ENCODE peak calls at places on chromosomes 3 and 15, in four cellular contexts. L is neural progenitor cell, S is Karpas-422, H is PC-9. F is an unnamed sample. For H3K36me3, the result is how much of the 10 kb centered on the place peaks cover.

GRCh38 chr3:192875971-192876565 is 41.6 kb downstream of the MB21D2 start:
- DNase-seq in L (no peak), H (no peak), S (no peak), F (no peak)

GRCh38 chr3:169914321-169914720 is 2.9 kb downstream of the SAMD7 start:
- DNase-seq in L (no peak), S (no peak), H (peak), F (no peak)

GRCh38 chr15:81339321-81339720 is 15.4 kb upstream of the STARD5 start:
- DNase-seq in H (no peak), S (no peak), L (no peak), F (no peak)

GRCh38 chr3:38644662-38645053 is 4.8 kb downstream of the SCN5A start:
- DNase-seq in L (no peak), H (no peak), S (no peak), F (no peak)

GRCh38 chr15:63405683-63406456 is 24.2 kb upstream of the CA12 start:
- DNase-seq in S (no peak), L (no peak), H (no peak), F (no peak)

GRCh38 chr3:71397046-71397445 is 186.5 kb downstream of the FOXP1 start:
- DNase-seq in L (peak), S (peak), H (no peak), F (peak)

GRCh38 chr3:49132437-49133225 is at the start of gene LAMB2:
- DNase-seq in H (peak), S (no peak), L (peak), F (no peak)

GRCh38 chr3:147846854-147847453 is 437.8 kb downstream of the ZIC1 start:
- DNase-seq in L (peak), H (no peak), S (no peak), F (no peak)

GRCh38 chr15:58574612-58575011 is 142.8 kb downstream of the LIPC start:
- DNase-seq in L (no peak), H (peak), S (no peak), F (no peak)

GRCh38 chr3:42708611-42709151 is 6.1 kb upstream of the HHATL start:
- DNase-seq in H (no peak), S (no peak), L (no peak), F (no peak)

GRCh38 chr3:5162102-5162501 is 25.4 kb upstream of the EDEM1 start:
- DNase-seq in L (peak), S (no peak), H (peak), F (no peak)

GRCh38 chr15:52008698-52009434 is 10.2 kb upstream of the MAPK6 start:
- DNase-seq in H (no peak), L (no peak), S (no peak), F (no peak)

GRCh38 chr3:98763814-98764691 is 913 bp downstream of the ST3GAL6 start:
- DNase-seq in S (peak), H (no peak), L (no peak), F (peak)

GRCh38 chr3:7709383-7710082 is 792.1 kb upstream of the LMCD1 start:
- DNase-seq in L (no peak), S (no peak), H (no peak), F (no peak)

GRCh38 chr15:31254431-31255175 is 72.0 kb upstream of the KLF13 start:
- DNase-seq in S (no peak), H (no peak), L (no peak), F (no peak)

GRCh38 chr3:5212625-5213573 is 25.4 kb downstream of the EDEM1 start:
- DNase-seq in H (no peak), S (no peak), L (no peak), F (peak)

GRCh38 chr3:67094769-67095168 is 96.7 kb downstream of the KBTBD8 start:
- DNase-seq in H (no peak), S (no peak), L (no peak), F (no peak)

GRCh38 chr3:14256046-14256445 is 77.4 kb downstream of the LSM3 start:
- DNase-seq in L (no peak), S (no peak), H (no peak), F (no peak)

GRCh38 chr3:169173231-169173630 is 490.3 kb downstream of the MECOM start:
- DNase-seq in H (peak), L (peak), S (no peak), F (no peak)

GRCh38 chr3:100706365-100706764 is 2.9 kb upstream of the TFG start:
- DNase-seq in S (no peak), H (no peak), L (no peak), F (no peak)

GRCh38 chr3:188400494-188401243 is 246.7 kb downstream of the LPP start:
- DNase-seq in H (no peak), S (no peak), L (no peak), F (peak)
- H3K4me3 ChIP-seq in H (no peak), S (no peak), L (no peak), F (no peak)

GRCh38 chr3:186976802-186977201 is 46.5 kb downstream of the ST6GAL1 start:
- DNase-seq in L (no peak), H (no peak), S (no peak), F (no peak)
- H3K36me3 ChIP-seq in L (under half), H (under half), S (half or more), F (under half)

GRCh38 chr3:181695661-181696491 is 15.8 kb upstream of the SOX2 start:
- DNase-seq in S (no peak), H (no peak), L (peak), F (no peak)
- H2AFZ ChIP-seq in S (no peak), H (peak), L (peak), F (peak)

GRCh38 chr3:111956995-111957736 is 21.7 kb upstream of the ABHD10 start:
- DNase-seq in H (no peak), S (no peak), L (peak), F (no peak)
- H3K4me3 ChIP-seq in H (no peak), S (no peak), L (peak), F (no peak)

DNA sequence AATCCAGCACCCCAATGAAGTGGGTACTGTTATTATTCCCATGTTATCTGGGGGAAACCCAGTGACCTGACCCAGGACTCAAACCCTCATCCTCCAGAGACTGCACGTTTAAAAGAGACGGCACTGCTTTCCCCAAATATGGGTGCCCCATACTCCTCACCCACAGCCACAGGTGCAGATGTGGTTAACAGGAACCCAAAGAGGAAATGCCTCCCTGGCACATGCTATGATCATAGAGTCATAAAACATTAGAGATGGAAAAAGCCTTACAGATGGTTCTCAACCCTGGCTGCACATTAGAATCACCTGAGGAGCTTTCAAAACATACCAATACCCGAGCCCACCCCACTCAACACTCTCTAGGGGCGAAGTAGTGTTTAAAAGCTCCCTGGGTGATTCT is 111.5 kb downstream of the SEMA5B start:
- DNase-seq in H (no peak), S (no peak), L (no peak), F (peak)
- H3K36me3 ChIP-seq in H (under half), S (under half), L (under half), F (under half)

GRCh38 chr3:94036909-94037507 is 8.6 kb upstream of the STX19 start:
- DNase-seq in S (peak), H (no peak), L (peak), F (peak)
- H2AFZ ChIP-seq in S (no peak), H (no peak), L (no peak), F (no peak)

F was measured in MM.1S.